ENCODE peak calls at places on chromosomes 11 and 22, in five cellular contexts. X, H, C, K and I are unnamed samples.

GRCh38 chr11:35859311-35859710 is 84.6 kb upstream of the LDLRAD3 start:
- DNase-seq in X (no peak), C (no peak), K (no peak), H (no peak), I (no peak)

GRCh38 chr22:30074147-30074546 is 6.1 kb upstream of the HORMAD2 start:
- DNase-seq in X (no peak), C (no peak), H (no peak), K (no peak), I (no peak)

GRCh38 chr11:61951484-61952135 is 1.5 kb downstream of the BEST1 start:
- DNase-seq in X (no peak), K (no peak), C (peak), H (no peak), I (no peak)

GRCh38 chr22:23218867-23219251 is 38.5 kb downstream of the BCR start:
- DNase-seq in K (no peak), X (peak), H (peak), C (no peak), I (peak)

GRCh38 chr11:104704888-104705287 is 193.4 kb downstream of the CASP12 start:
- DNase-seq in C (no peak), X (no peak), H (no peak), K (no peak), I (no peak)

GRCh38 chr22:46846832-46847355 is 84.4 kb downstream of the TBC1D22A start:
- DNase-seq in C (no peak), H (no peak), K (peak), X (no peak), I (no peak)

GRCh38 chr11:129788278-129788677 is 27.4 kb upstream of the TMEM45B start:
- DNase-seq in K (no peak), H (no peak), C (no peak), X (no peak), I (no peak)

GRCh38 chr11:64520013-64520412 is 71.0 kb upstream of the SLC22A12 start:
- DNase-seq in K (no peak), C (no peak), H (no peak), X (no peak), I (no peak)

DNA sequence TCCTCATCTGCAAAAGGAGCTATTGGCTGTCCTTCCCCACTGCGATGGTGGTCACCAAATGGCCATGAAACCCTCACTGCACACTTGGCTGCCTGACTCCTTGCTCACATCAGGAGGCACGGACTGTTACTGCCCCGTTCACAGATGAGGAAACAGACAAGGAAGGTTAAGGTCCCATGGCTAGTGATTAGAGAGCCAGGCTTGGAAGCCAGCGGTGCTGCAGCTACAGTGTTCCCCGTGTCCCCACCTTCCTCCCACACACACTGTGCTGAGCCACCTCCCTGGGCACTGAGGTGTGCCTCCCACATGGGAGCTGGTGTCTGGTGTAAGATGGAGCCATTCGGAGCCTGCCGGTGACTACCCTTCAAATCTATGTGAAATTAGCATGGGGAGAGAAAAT is 2.6 kb downstream of the ARHGAP8 start:
- DNase-seq in K (no peak), H (no peak), X (no peak), C (no peak), I (no peak)
- TF ChIP-seq CREB1 in K (no peak), H (no peak), X (no peak), C (no peak), I (no peak)

DNA sequence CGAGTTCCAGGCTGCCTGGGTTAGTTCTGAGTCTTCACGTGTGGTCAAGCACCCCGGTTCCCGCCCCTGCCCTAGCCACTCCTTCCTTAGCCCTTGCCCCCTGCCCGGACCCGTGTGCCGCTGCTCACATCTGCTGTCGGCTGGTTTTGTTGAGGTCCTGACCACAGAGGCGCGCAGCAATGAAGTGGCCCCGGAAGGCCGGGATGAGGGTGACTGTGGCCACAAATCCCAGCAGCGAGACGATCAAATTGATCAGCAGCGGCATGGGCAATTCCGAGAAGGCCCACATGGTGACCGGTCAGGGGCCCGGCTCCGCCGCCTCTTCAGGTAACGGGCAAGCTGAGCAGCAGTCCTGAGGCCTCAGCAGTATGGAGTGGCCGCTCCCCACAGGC is 290 bp downstream of the DPAGT1 start:
- DNase-seq in C (peak), X (peak), H (peak), K (peak), I (peak)
- TF ChIP-seq CREB1 in C (no peak), X (no peak), H (no peak), K (no peak), I (no peak)

DNA sequence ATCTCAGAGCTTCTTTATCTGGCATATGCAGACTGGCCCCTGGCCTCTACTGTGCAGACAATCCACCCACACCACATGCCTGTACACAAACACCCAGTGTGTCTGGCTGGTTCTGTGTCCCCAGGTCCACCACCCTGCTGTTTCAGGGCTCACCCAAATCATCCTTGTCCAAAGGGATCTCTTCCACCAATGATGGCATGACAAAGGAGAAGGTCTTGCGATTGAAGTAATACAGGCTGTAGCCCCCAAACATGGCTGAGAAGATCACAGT is 1.7 kb downstream of the SLC37A4 start:
- DNase-seq in X (no peak), H (no peak), K (no peak), C (peak), I (no peak)
- TF ChIP-seq CREB1 in X (no peak), H (no peak), K (no peak), C (no peak), I (no peak)

GRCh38 chr11:34235189-34235588 is 122.6 kb downstream of the ABTB2 start:
- DNase-seq in K (no peak), X (no peak), H (no peak), C (no peak), I (no peak)

GRCh38 chr11:34235591-34236071 is 122.2 kb downstream of the ABTB2 start:
- DNase-seq in C (no peak), K (no peak), X (no peak), H (no peak), I (no peak)

GRCh38 chr11:34232810-34233209 is 125.0 kb downstream of the ABTB2 start:
- DNase-seq in C (no peak), X (no peak), K (no peak), H (no peak), I (no peak)

GRCh38 chr11:34233215-34233614 is 124.6 kb downstream of the ABTB2 start:
- DNase-seq in K (no peak), C (no peak), H (no peak), X (no peak), I (no peak)

DNA sequence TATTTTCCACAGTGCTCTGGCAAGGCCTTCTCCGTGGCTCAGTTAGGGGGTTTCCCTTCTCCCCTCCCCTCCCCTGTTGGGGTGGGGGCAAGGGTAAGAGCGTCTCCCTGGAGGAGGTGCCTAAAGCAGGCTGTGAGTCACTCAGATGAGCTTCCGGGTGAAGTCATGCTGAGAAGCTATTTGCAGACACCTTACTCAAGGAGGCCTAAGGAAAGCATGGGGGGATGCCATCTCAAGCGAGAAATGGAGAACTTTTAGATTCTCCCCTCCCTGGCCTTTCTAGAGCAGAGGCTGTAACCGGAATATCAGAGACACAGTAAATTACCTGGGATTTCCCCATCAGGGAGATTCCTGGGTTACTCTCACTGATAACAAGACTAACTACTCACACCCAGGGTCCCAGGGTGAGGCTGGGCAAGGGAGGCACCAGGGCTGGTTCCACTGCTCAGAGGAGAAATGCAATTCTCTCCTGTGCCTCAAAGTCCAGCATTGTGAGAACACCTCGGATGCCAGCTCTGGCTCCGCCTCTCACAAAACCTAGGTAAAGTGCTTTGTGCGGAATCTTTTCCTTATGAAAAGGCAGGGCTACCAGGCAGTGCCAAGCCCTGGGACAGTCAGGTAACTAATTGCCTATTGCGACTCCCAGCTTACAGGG is 123.6 kb downstream of the ABTB2 start:
- DNase-seq in H (peak), X (no peak), C (peak), K (peak), I (peak)
- TF ChIP-seq CREB1 in H (peak), X (no peak), C (no peak), K (peak), I (no peak)

GRCh38 chr11:1391165-1392010 is 1.7 kb downstream of the BRSK2 start:
- DNase-seq in C (no peak), K (peak), H (peak), X (no peak), I (peak)
- TF ChIP-seq CREB1 in C (no peak), K (no peak), H (no peak), X (no peak), I (no peak)

GRCh38 chr11:45921561-45922424 is 663 bp upstream of the LARGE2 start:
- DNase-seq in K (peak), X (peak), C (no peak), H (peak), I (peak)
- TF ChIP-seq CREB1 in K (peak), X (no peak), C (no peak), H (peak), I (no peak)